ENCODE peak calls at places on chromosomes 2 and 18, in nine cellular contexts. S, M, C, U, N, B, F, H and I are unnamed samples.

GRCh38 chr2:229408356-229408755 is 137.3 kb upstream of the PID1 start:
- DNase-seq in S (no peak), M (no peak), C (no peak), U (peak), N (peak), B (peak), F (peak), H (no peak), I (peak)

GRCh38 chr2:7625392-7626138 is 708.4 kb downstream of the RNF144A start:
- DNase-seq in S (no peak), M (no peak), C (no peak), U (no peak), N (no peak), B (no peak), F (no peak), H (no peak), I (no peak)

GRCh38 chr2:134331081-134331480 is 77.2 kb downstream of the MGAT5 start:
- DNase-seq in S (no peak), M (no peak), C (no peak), U (no peak), N (no peak), B (no peak), F (no peak), H (no peak), I (no peak)

GRCh38 chr18:3704556-3705162 is 254.7 kb downstream of the TGIF1 start:
- DNase-seq in S (no peak), M (no peak), C (no peak), U (no peak), N (peak), B (peak), F (no peak), H (no peak), I (peak)

GRCh38 chr2:238101891-238102841 is 2.0 kb downstream of the ESPNL start:
- DNase-seq in S (peak), M (no peak), C (no peak), U (no peak), N (no peak), B (no peak), F (no peak), H (no peak), I (no peak)

GRCh38 chr2:121286506-121286905 is 1.5 kb upstream of the TFCP2L1 start:
- DNase-seq in S (no peak), M (no peak), C (no peak), U (no peak), N (no peak), B (no peak), F (no peak), H (no peak), I (no peak)

GRCh38 chr2:191222507-191222906 is 22.7 kb upstream of the MYO1B start:
- DNase-seq in S (no peak), M (no peak), C (no peak), U (no peak), N (peak), B (no peak), F (no peak), H (no peak), I (no peak)

GRCh38 chr18:49843778-49844625 is 30.7 kb upstream of the ACAA2 start:
- DNase-seq in S (no peak), M (no peak), C (no peak), U (no peak), N (no peak), B (no peak), F (no peak), H (no peak), I (no peak)

GRCh38 chr2:158512323-158512722 is 55.6 kb downstream of the PKP4 start:
- DNase-seq in S (no peak), M (no peak), C (no peak), U (no peak), N (no peak), B (no peak), F (no peak), H (no peak), I (no peak)

GRCh38 chr2:225020157-225020864 is 22.0 kb downstream of the DOCK10 start:
- DNase-seq in S (no peak), M (no peak), C (no peak), U (no peak), N (no peak), B (no peak), F (no peak), H (no peak), I (no peak)

GRCh38 chr2:220499281-220499680 is 871.9 kb downstream of the SLC4A3 start:
- DNase-seq in S (no peak), M (no peak), C (no peak), U (peak), N (peak), B (peak), F (no peak), H (no peak), I (no peak)

GRCh38 chr18:23599809-23600208 is 13.5 kb upstream of the NPC1 start:
- DNase-seq in S (no peak), M (no peak), C (no peak), U (no peak), N (no peak), B (no peak), F (no peak), H (no peak), I (no peak)

GRCh38 chr2:198880421-198880820 is 577.3 kb downstream of the SATB2 start:
- DNase-seq in S (no peak), M (no peak), C (no peak), U (no peak), N (no peak), B (no peak), F (no peak), H (no peak), I (no peak)

GRCh38 chr18:3605562-3606443 is 155.8 kb downstream of the TGIF1 start:
- DNase-seq in S (no peak), M (no peak), C (no peak), U (no peak), N (peak), B (peak), F (peak), H (no peak), I (peak)

GRCh38 chr2:202064206-202064880 is 8.7 kb upstream of the KIAA2012 start:
- DNase-seq in S (no peak), M (no peak), C (no peak), U (no peak), N (peak), B (peak), F (no peak), H (no peak), I (no peak)

GRCh38 chr2:230106771-230107170 is 38.0 kb upstream of the SLC16A14 start:
- DNase-seq in S (no peak), M (no peak), C (no peak), U (no peak), N (no peak), B (no peak), F (peak), H (no peak), I (no peak)

GRCh38 chr2:85823951-85824350 is 64.8 kb downstream of the ST3GAL5 start:
- DNase-seq in S (peak), M (no peak), C (no peak), U (no peak), N (no peak), B (no peak), F (no peak), H (no peak), I (no peak)

GRCh38 chr18:2998644-2999043 is 14.3 kb downstream of the LPIN2 start:
- DNase-seq in S (no peak), M (no peak), C (no peak), U (no peak), N (no peak), B (no peak), F (no peak), H (no peak), I (no peak)

GRCh38 chr2:1625281-1626001 is 118.9 kb downstream of the PXDN start:
- DNase-seq in S (no peak), M (peak), C (no peak), U (no peak), N (peak), B (peak), F (peak), H (no peak), I (no peak)

GRCh38 chr18:13239557-13239956 is 21.0 kb downstream of the LDLRAD4 start:
- DNase-seq in S (no peak), M (no peak), C (no peak), U (no peak), N (no peak), B (no peak), F (no peak), H (no peak), I (no peak)

GRCh38 chr2:22375094-22375493 is 1009.9 kb upstream of the KLHL29 start:
- DNase-seq in S (no peak), M (peak), C (no peak), U (no peak), N (no peak), B (no peak), F (peak), H (no peak), I (no peak)

GRCh38 chr2:190911813-190912212 is 31.2 kb downstream of the GLS start:
- DNase-seq in S (no peak), M (no peak), C (no peak), U (no peak), N (no peak), B (no peak), F (peak), H (no peak), I (no peak)

GRCh38 chr2:86541282-86541681 is 22.0 kb downstream of the CHMP3 start:
- DNase-seq in S (no peak), M (no peak), C (no peak), U (no peak), N (peak), B (no peak), F (peak), H (no peak), I (no peak)

GRCh38 chr18:30712383-30712782 is 330.2 kb downstream of the DSC3 start:
- DNase-seq in S (no peak), M (no peak), C (no peak), U (no peak), N (no peak), B (no peak), F (no peak), H (no peak), I (peak)

GRCh38 chr2:134705861-134706586 is 12.8 kb downstream of the TMEM163 start:
- DNase-seq in S (no peak), M (peak), C (no peak), U (no peak), N (no peak), B (no peak), F (no peak), H (no peak), I (no peak)

GRCh38 chr2:14558382-14558919 is 74.1 kb upstream of the LRATD1 start:
- DNase-seq in S (no peak), M (no peak), C (no peak), U (no peak), N (no peak), B (no peak), F (no peak), H (no peak), I (peak)

GRCh38 chr2:22807876-22808275 is 577.1 kb upstream of the KLHL29 start:
- DNase-seq in S (no peak), M (no peak), C (no peak), U (no peak), N (no peak), B (no peak), F (no peak), H (no peak), I (no peak)

GRCh38 chr2:72513011-72513410 is 312.8 kb downstream of the EXOC6B start:
- DNase-seq in S (no peak), M (no peak), C (no peak), U (no peak), N (no peak), B (no peak), F (no peak), H (no peak), I (no peak)

GRCh38 chr2:74481961-74482800 is 617 bp downstream of the CCDC142 start:
- DNase-seq in S (no peak), M (peak), C (peak), U (no peak), N (peak), B (no peak), F (no peak), H (peak), I (peak)

GRCh38 chr18:1302861-1303260 is 398.2 kb downstream of the ADCYAP1 start:
- DNase-seq in S (no peak), M (no peak), C (no peak), U (no peak), N (no peak), B (no peak), F (no peak), H (no peak), I (no peak)

GRCh38 chr2:24026233-24026632 is 16.3 kb downstream of the MFSD2B start:
- DNase-seq in S (no peak), M (no peak), C (no peak), U (no peak), N (no peak), B (no peak), F (no peak), H (no peak), I (no peak)